ENCODE peak calls at places on chromosomes 11 and 22, in seven cellular contexts. U is iPS DF 6.9, V is ascending aorta, S is stomach, H is fibroblast of lung, K is colonic mucosa, T is left lung. Z is an unnamed sample.

GRCh38 chr11:115929618-115930129 is 425.5 kb upstream of the CADM1 start:
- DNase-seq in S (no peak), H (peak; percentile 45), T (no peak), V (no peak), K (no peak), U (no peak), Z (no peak)

GRCh38 chr11:59510917-59511589 is at the start of gene OR4D9:
- DNase-seq in T (no peak), S (no peak), K (no peak), H (no peak), V (no peak), U (no peak), Z (no peak)

GRCh38 chr11:57205046-57205671 is 23.4 kb downstream of the LRRC55 start:
- DNase-seq in T (no peak), V (no peak), K (no peak), H (peak; percentile 49), S (no peak), U (no peak), Z (no peak)

GRCh38 chr11:62217191-62217748 is 8.8 kb downstream of the SCGB2A1 start:
- DNase-seq in V (no peak), U (peak; percentile 7), S (no peak), K (no peak), T (no peak), H (no peak), Z (no peak)

GRCh38 chr11:2462986-2463765 is 18.4 kb downstream of the KCNQ1 start:
- DNase-seq in H (no peak), S (peak; percentile 96), T (peak; percentile 75), V (no peak), K (peak; percentile 88), U (no peak), Z (no peak)

GRCh38 chr11:132886335-132886734 is 646.0 kb downstream of the OPCML start:
- DNase-seq in K (no peak), T (no peak), U (no peak), S (no peak), H (peak; percentile 85), V (no peak), Z (no peak)

GRCh38 chr11:58902881-58903280 is 36.4 kb upstream of the GLYATL1 start:
- DNase-seq in T (no peak), V (no peak), H (no peak), S (no peak), K (no peak), U (no peak), Z (no peak)

GRCh38 chr11:27212248-27212780 is 150.7 kb downstream of the CCDC34 start:
- DNase-seq in V (no peak), T (no peak), U (no peak), S (no peak), H (no peak), K (no peak), Z (no peak)

GRCh38 chr11:108551653-108552462 is 41.7 kb downstream of the EXPH5 start:
- DNase-seq in K (no peak), V (no peak), T (no peak), H (peak; percentile 44), S (no peak), U (no peak), Z (no peak)

GRCh38 chr22:44063462-44064371 is 39.6 kb downstream of the PARVB start:
- DNase-seq in K (no peak), T (no peak), H (no peak), S (no peak), V (no peak), U (no peak), Z (no peak)

GRCh38 chr11:8055836-8056526 is 25.0 kb upstream of the TUB start:
- DNase-seq in T (peak; percentile 24), H (no peak), S (peak; percentile 8), K (no peak), V (no peak), U (no peak), Z (no peak)

GRCh38 chr22:22755778-22756100 is 111.3 kb downstream of the GGTLC2 start:
- DNase-seq in K (no peak), T (no peak), S (no peak), H (no peak), U (no peak), V (no peak), Z (no peak)

GRCh38 chr11:68013611-68014156 is 3.6 kb downstream of the ALDH3B1 start:
- DNase-seq in V (no peak), K (no peak), S (no peak), H (no peak), T (peak; percentile 35), U (no peak), Z (no peak)

GRCh38 chr11:31827458-31828206 is 16.5 kb upstream of the PAX6 start:
- DNase-seq in V (no peak), S (no peak), T (no peak), K (no peak), H (peak; percentile 32), U (no peak), Z (no peak)

GRCh38 chr22:40051322-40051721 is 56.6 kb downstream of the FAM83F start:
- DNase-seq in S (no peak), T (no peak), U (no peak), V (no peak), H (no peak), K (no peak), Z (no peak)

GRCh38 chr22:36155702-36156101 is 4.9 kb downstream of the APOL3 start:
- DNase-seq in H (no peak), S (peak; percentile 40), K (peak; percentile 60), T (peak; percentile 52), U (no peak), V (no peak), Z (no peak)

GRCh38 chr22:19109198-19110063 is 12.8 kb downstream of the DGCR2 start:
- DNase-seq in S (peak; percentile 68), H (peak; percentile 48), K (no peak), T (peak; percentile 63), V (no peak), U (no peak), Z (peak; percentile 21)

GRCh38 chr11:109960831-109961230 is 132.4 kb upstream of the ZC3H12C start:
- DNase-seq in V (no peak), U (no peak), T (peak; percentile 43), K (peak; percentile 35), H (peak; percentile 82), S (no peak), Z (no peak)

GRCh38 chr22:45553333-45554039 is 50.8 kb downstream of the FBLN1 start:
- DNase-seq in K (peak; percentile 76), T (peak; percentile 71), U (peak; percentile 71), H (peak; percentile 87), S (peak; percentile 68), V (peak; percentile 76), Z (no peak)

GRCh38 chr11:61168858-61169257 is 7.6 kb upstream of the VPS37C start:
- DNase-seq in T (no peak), V (no peak), K (no peak), S (no peak), U (no peak), H (no peak), Z (no peak)

GRCh38 chr11:4626207-4627105 is 10.8 kb upstream of the OR51D1 start:
- DNase-seq in S (peak; percentile 64), U (no peak), T (no peak), V (no peak), K (peak; percentile 83), H (peak; percentile 41), Z (peak; percentile 24)

GRCh38 chr11:76209956-76210885 is 3.9 kb upstream of the WNT11 start:
- DNase-seq in T (peak; percentile 77), V (peak; percentile 24), S (peak; percentile 50), H (peak; percentile 78), U (no peak), K (peak; percentile 69), Z (no peak)

GRCh38 chr22:23212061-23213030 is 32.0 kb downstream of the BCR start:
- DNase-seq in V (no peak), U (no peak), K (no peak), T (no peak), S (no peak), H (no peak), Z (no peak)

GRCh38 chr22:47943729-47944700 is 1181.6 kb downstream of the TBC1D22A start:
- DNase-seq in K (no peak), U (no peak), S (no peak), H (no peak), V (no peak), T (no peak), Z (no peak)

GRCh38 chr22:47940211-47940610 is 1177.8 kb downstream of the TBC1D22A start:
- DNase-seq in K (no peak), S (no peak), H (no peak), T (no peak), U (no peak), V (no peak), Z (no peak)

GRCh38 chr22:47944941-47945340 is 1182.5 kb downstream of the TBC1D22A start:
- DNase-seq in H (no peak), S (no peak), U (no peak), T (no peak), K (no peak), V (no peak), Z (no peak)
- H3K9me3 ChIP-seq in H (no peaks in the 10 kb centered on the region), S (no peaks in the 10 kb centered on the region), U (peaks cover 31% of the 10 kb centered on the region), T (no peaks in the 10 kb centered on the region), K (no peaks in the 10 kb centered on the region), V (no peaks in the 10 kb centered on the region), Z (no peaks in the 10 kb centered on the region)

DNA sequence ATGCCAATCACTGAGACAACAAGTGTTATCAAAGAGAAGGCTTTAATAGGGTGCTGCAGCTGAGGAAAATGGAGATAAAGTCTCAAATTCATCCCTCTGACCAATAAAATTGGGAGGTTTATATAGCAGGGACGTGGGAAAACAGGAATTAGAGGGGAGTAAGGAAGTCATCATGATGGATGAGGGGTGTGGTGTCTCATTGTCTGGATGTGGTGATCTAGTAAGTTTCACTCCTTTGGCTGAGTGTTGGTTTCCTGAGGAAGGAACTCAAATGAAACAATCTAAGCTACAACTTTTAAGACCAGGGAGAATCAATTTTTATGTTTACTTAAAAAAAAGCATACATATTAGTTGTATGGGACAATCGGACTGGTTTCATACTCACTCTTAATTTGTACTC is 491.0 kb upstream of the KIRREL3 start:
- DNase-seq in U (no peak), K (no peak), V (no peak), S (no peak), H (peak; percentile 15), T (no peak), Z (no peak)
- H3K9me3 ChIP-seq in U (no peaks in the 10 kb centered on the region), K (no peaks in the 10 kb centered on the region), V (no peaks in the 10 kb centered on the region), S (no peaks in the 10 kb centered on the region), H (no peaks in the 10 kb centered on the region), T (peaks cover 26% of the 10 kb centered on the region), Z (no peaks in the 10 kb centered on the region)

GRCh38 chr11:114610550-114610949 is 15.0 kb upstream of the NXPE4 start:
- DNase-seq in U (no peak), T (no peak), K (no peak), S (no peak), H (no peak), V (no peak), Z (no peak)
- H3K9me3 ChIP-seq in U (no peaks in the 10 kb centered on the region), T (peaks cover 54% of the 10 kb centered on the region), K (no peaks in the 10 kb centered on the region), S (no peaks in the 10 kb centered on the region), H (no peaks in the 10 kb centered on the region), V (no peaks in the 10 kb centered on the region), Z (peaks cover 3% of the 10 kb centered on the region)

GRCh38 chr11:91871048-91871447 is 353.6 kb upstream of the FAT3 start:
- DNase-seq in T (no peak), H (no peak), V (no peak), S (no peak), U (no peak), K (no peak), Z (no peak)

GRCh38 chr11:91869751-91870150 is 354.9 kb upstream of the FAT3 start:
- DNase-seq in T (no peak), K (no peak), U (no peak), V (no peak), H (no peak), S (no peak), Z (no peak)

GRCh38 chr11:91872216-91872615 is 352.4 kb upstream of the FAT3 start:
- DNase-seq in K (no peak), S (no peak), T (no peak), H (peak; percentile 6), V (no peak), U (no peak), Z (no peak)

GRCh38 chr11:91871791-91872190 is 352.8 kb upstream of the FAT3 start:
- DNase-seq in S (no peak), V (no peak), U (no peak), T (no peak), H (no peak), K (peak; percentile 23), Z (no peak)

GRCh38 chr11:91866642-91867041 is 358.0 kb upstream of the FAT3 start:
- DNase-seq in V (no peak), U (no peak), K (no peak), H (no peak), T (no peak), S (no peak), Z (no peak)
- H3K9me3 ChIP-seq in V (no peaks in the 10 kb centered on the region), U (no peaks in the 10 kb centered on the region), K (no peaks in the 10 kb centered on the region), H (no peaks in the 10 kb centered on the region), T (no peaks in the 10 kb centered on the region), S (no peaks in the 10 kb centered on the region), Z (no peaks in the 10 kb centered on the region)

Z was measured in T-helper 17 cell.